ENCODE peak calls at places on chromosomes 11 and 22, in six cellular contexts. W, S, X, M, U and Y are unnamed samples.

GRCh38 chr11:123103326-123103980 is 41.5 kb upstream of the HSPA8 start:
- DNase-seq in S (peak), X (no peak), M (peak), W (peak), U (peak), Y (no peak)

GRCh38 chr22:41308544-41308947 is 7.2 kb downstream of the ZC3H7B start:
- DNase-seq in W (no peak), S (no peak), M (no peak), U (no peak), X (no peak), Y (no peak)

GRCh38 chr22:35782504-35782903 is 64.8 kb downstream of the APOL5 start:
- DNase-seq in X (no peak), S (no peak), W (no peak), M (peak), U (peak), Y (no peak)

GRCh38 chr11:94934362-94934761 is 39.0 kb downstream of the CWC15 start:
- DNase-seq in W (no peak), M (peak), S (peak), X (peak), U (peak), Y (no peak)

GRCh38 chr22:18056161-18056666 is 21.6 kb upstream of the PEX26 start:
- DNase-seq in X (no peak), W (no peak), S (no peak), U (peak), M (no peak), Y (peak)

GRCh38 chr11:14054708-14055107 is 92.2 kb downstream of the SPON1 start:
- DNase-seq in S (no peak), M (no peak), X (no peak), U (no peak), W (no peak), Y (no peak)

GRCh38 chr11:1354125-1354938 is 35.4 kb upstream of the BRSK2 start:
- DNase-seq in M (no peak), W (no peak), X (no peak), S (no peak), U (no peak), Y (no peak)

GRCh38 chr11:59511675-59512074 is 336 bp downstream of the OR4D9 start:
- DNase-seq in U (no peak), W (no peak), M (no peak), X (no peak), S (no peak), Y (no peak)

GRCh38 chr11:131724436-131724995 is 354.1 kb downstream of the NTM start:
- DNase-seq in U (no peak), W (no peak), M (no peak), S (no peak), X (peak), Y (no peak)

GRCh38 chr11:123239371-123240150 is 44.5 kb upstream of the CLMP start:
- DNase-seq in W (no peak), M (no peak), S (no peak), U (peak), X (no peak), Y (no peak)

GRCh38 chr22:37209140-37209845 is 3.0 kb downstream of the SSTR3 start:
- DNase-seq in U (no peak), W (no peak), X (no peak), S (no peak), M (no peak), Y (no peak)

GRCh38 chr11:121801796-121802195 is 314.2 kb downstream of the BLID start:
- DNase-seq in S (no peak), W (no peak), X (no peak), M (peak), U (no peak), Y (no peak)

GRCh38 chr22:49997221-49997599 is 15.4 kb downstream of the IL17REL start:
- DNase-seq in S (no peak), M (no peak), W (no peak), U (no peak), X (no peak), Y (no peak)

GRCh38 chr11:43285826-43286225 is 26.0 kb upstream of the API5 start:
- DNase-seq in W (no peak), M (no peak), U (no peak), S (no peak), X (no peak), Y (no peak)

GRCh38 chr22:39724390-39724789 is 153.8 kb downstream of the CACNA1I start:
- DNase-seq in U (no peak), S (no peak), M (peak), W (no peak), X (no peak), Y (no peak)

GRCh38 chr11:112453601-112454577 is 193.2 kb upstream of the PLET1 start:
- DNase-seq in S (no peak), U (peak), M (peak), W (no peak), X (peak), Y (peak)

GRCh38 chr22:49690454-49690853 is 137.2 kb downstream of the BRD1 start:
- DNase-seq in S (no peak), X (no peak), W (no peak), M (no peak), U (no peak), Y (no peak)

GRCh38 chr11:1075341-1075911 is 752 bp downstream of the MUC2 start:
- DNase-seq in U (no peak), W (no peak), X (no peak), S (no peak), M (no peak), Y (no peak)

GRCh38 chr11:11806586-11806985 is 35.2 kb upstream of the USP47 start:
- DNase-seq in W (no peak), U (no peak), X (no peak), M (no peak), S (no peak), Y (no peak)

GRCh38 chr11:45928535-45929215 is 6.2 kb downstream of the LARGE2 start:
- DNase-seq in S (no peak), X (no peak), W (no peak), U (no peak), M (no peak), Y (peak)

GRCh38 chr11:45930951-45931563 is 8.6 kb downstream of the LARGE2 start:
- DNase-seq in M (no peak), W (no peak), S (no peak), X (no peak), U (no peak), Y (peak)

GRCh38 chr11:45931739-45932138 is 9.3 kb downstream of the LARGE2 start:
- DNase-seq in U (no peak), S (no peak), M (no peak), W (no peak), X (no peak), Y (no peak)

GRCh38 chr11:45929486-45930030 is 7.1 kb downstream of the LARGE2 start:
- DNase-seq in M (no peak), U (no peak), W (no peak), S (no peak), X (no peak), Y (no peak)

DNA sequence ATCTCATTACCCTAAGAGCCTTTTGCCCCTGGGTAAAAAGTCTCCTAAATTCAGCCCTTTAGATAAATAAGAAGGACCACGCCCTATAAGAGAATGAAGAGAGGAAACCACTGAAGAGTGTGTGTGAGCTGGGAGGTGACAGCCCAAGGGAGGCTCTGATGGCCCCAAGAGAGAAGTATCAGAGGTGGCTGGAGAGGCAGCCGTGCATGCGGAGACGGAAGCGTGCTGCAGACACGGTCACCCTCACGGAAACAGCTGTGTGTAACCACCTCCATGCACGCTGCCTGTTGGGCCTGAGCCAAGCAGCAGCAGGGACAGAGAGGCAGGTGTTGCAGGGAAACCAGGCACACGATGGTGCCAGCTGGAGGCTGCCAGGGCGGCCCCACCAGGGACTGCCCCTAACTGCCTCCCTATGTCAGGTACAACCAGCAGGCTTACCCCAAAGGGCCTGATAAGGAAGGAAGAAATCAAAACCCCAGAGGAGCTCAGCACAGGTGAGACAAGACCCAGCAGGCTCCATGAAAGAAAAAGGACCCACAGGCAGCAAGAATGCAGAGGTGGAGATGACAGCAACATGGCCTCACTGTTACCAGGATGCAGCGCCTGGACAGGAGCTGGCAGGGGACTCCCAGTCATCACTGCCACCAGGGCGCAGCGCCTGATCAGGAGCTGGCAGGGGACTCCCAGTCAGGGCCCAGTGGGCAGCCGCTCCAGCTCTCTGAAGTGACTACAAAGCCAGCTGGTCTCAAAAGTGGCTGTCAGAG is 7.8 kb downstream of the LARGE2 start:
- DNase-seq in S (no peak), X (no peak), W (peak), U (no peak), M (no peak), Y (peak)
- TF ChIP-seq CTCF in S (no peak), X (no peak), W (no peak), U (no peak), M (no peak), Y (no peak)

DNA sequence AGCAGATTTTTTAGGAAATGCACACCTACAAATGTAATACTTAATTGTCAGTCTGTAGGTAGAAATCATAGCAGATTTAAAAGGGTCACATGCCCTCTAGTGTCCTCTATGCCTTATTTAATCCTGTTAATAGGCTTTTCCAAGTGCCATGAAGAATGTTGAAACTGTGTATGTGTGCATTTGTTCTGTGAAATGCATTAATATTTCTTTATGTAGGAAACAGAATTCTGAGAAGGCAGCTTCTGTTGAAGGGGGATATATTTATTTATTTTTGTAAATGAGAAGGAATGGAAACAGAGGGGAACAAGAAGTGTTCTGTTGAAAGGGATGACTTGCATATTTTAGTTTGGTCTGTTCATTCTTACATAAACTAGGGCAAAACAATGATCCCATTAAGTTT is 51.0 kb downstream of the SVIP start:
- DNase-seq in S (no peak), M (peak), W (no peak), U (no peak), X (no peak), Y (no peak)
- TF ChIP-seq CTCF in S (no peak), M (peak), W (no peak), U (no peak), X (no peak), Y (peak)

GRCh38 chr11:115515647-115516046 is 11.4 kb upstream of the CADM1 start:
- DNase-seq in S (no peak), W (no peak), M (no peak), X (no peak), U (no peak), Y (no peak)
- TF ChIP-seq CTCF in S (no peak), W (no peak), M (peak), X (no peak), U (no peak), Y (no peak)

GRCh38 chr22:19965771-19966709 is 24.4 kb upstream of the TXNRD2 start:
- DNase-seq in W (no peak), M (peak), U (no peak), S (no peak), X (peak), Y (no peak)
- TF ChIP-seq CTCF in W (no peak), M (peak), U (peak), S (peak), X (peak), Y (peak)

DNA sequence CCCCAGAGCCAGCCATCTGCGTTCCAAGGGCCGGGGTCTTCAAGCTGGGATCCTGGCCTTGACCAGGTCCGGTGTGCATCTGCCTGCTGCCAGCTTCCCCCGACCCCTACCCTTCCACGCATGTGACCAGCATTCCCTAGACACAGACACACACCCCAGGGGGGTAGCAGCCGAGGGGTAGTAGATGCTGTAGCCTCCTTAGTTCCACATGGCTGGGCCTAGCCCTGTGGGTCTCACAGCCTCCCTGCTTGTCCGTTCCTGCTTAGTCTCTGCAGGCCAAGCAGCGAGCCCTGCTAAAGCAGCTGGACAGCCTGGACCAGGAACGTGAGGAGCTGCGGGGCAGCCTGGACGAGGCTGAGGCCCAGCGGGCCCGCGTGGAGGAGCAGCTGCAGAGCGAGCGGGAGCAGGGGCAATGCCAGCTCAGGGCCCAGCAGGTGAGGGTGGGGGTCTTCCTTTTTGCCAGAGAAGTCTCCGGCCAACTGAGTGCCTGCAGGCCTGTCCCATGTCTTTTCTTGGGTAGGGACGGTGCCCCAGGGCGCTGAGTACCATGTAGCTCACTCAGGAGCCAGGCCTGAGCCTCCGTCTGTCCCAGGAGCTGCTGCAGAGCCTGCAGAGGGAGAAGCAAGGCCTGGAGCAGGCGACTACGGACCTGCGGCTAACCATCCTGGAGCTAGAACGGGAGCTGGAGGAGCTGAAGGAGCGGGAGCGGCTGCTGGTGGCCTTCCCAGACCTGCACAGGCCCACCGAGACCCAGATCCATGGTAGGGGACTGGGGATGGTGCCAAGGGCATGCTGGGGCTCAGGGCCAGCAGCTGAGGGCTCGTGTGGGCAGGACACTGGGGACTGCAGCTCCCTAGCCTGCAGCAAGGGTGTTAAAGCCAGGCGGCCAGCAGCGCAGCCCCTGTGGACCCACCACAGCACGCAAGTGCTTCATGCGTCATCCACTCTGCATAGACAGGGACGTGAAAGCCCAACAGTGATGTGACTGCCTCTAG is 13.6 kb downstream of the RNF215 start:
- DNase-seq in U (no peak), W (no peak), S (no peak), X (no peak), M (no peak), Y (no peak)
- TF ChIP-seq CTCF in U (no peak), W (no peak), S (no peak), X (no peak), M (no peak), Y (no peak)

GRCh38 chr11:105723269-105723668 is 113.4 kb downstream of the GRIA4 start:
- DNase-seq in U (no peak), M (no peak), W (no peak), S (no peak), X (no peak), Y (no peak)

GRCh38 chr11:105720096-105720495 is 110.2 kb downstream of the GRIA4 start:
- DNase-seq in S (no peak), X (no peak), U (no peak), W (no peak), M (no peak), Y (no peak)

GRCh38 chr11:105719073-105719846 is 109.4 kb downstream of the GRIA4 start:
- DNase-seq in U (peak), M (no peak), S (peak), X (no peak), W (no peak), Y (peak)

GRCh38 chr11:105713696-105714095 is 103.8 kb downstream of the GRIA4 start:
- DNase-seq in M (no peak), X (no peak), U (no peak), S (no peak), W (no peak), Y (no peak)

GRCh38 chr11:105718641-105719040 is 108.8 kb downstream of the GRIA4 start:
- DNase-seq in M (peak), S (peak), U (peak), X (no peak), W (no peak), Y (no peak)
- TF ChIP-seq CTCF in M (no peak), S (no peak), U (no peak), X (no peak), W (no peak), Y (no peak)

GRCh38 chr11:64183890-64184289 is 2.1 kb upstream of the STIP1 start:
- DNase-seq in W (no peak), M (no peak), X (no peak), U (no peak), S (no peak), Y (no peak)

GRCh38 chr11:64181506-64182411 is 4.2 kb upstream of the STIP1 start:
- DNase-seq in S (peak), U (peak), W (no peak), M (peak), X (peak), Y (peak)

GRCh38 chr11:64185323-64186204 is at the start of gene STIP1:
- DNase-seq in W (peak), M (peak), S (peak), U (peak), X (peak), Y (peak)

GRCh38 chr11:64180871-64181270 is 5.1 kb upstream of the STIP1 start:
- DNase-seq in U (no peak), M (no peak), X (no peak), W (no peak), S (no peak), Y (no peak)

GRCh38 chr11:64186205-64187165 is 514 bp downstream of the STIP1 start:
- DNase-seq in S (no peak), U (peak), X (no peak), M (peak), W (no peak), Y (no peak)
- TF ChIP-seq CTCF in S (no peak), U (no peak), X (no peak), M (peak), W (peak), Y (no peak)